ENCODE peak calls at places on chromosomes 12 and 14, in seven cellular contexts. V is NCI-H1092; S is psoas muscle; B is effector CD4-positive, alpha-beta T cell; Z is left ventricle myocardium superior; N is adipocyte; C is cardiac fibroblast. Q is an unnamed sample.

GRCh38 chr12:96487214-96487613 is 2.2 kb upstream of the CFAP54 start:
- DNase-seq in V (no peak), S (no peak), B (no peak), Z (no peak), N (peak), C (peak), Q (peak)

GRCh38 chr14:24080888-24081738 is 9.8 kb downstream of the CPNE6 start:
- DNase-seq in V (peak), S (peak), B (peak), Z (peak), N (peak), C (peak), Q (peak)

GRCh38 chr12:75699728-75700496 is 188.5 kb upstream of the KRR1 start:
- DNase-seq in V (no peak), S (no peak), B (no peak), Z (no peak), N (peak), C (peak), Q (peak)

GRCh38 chr14:89740241-89740640 is 214.3 kb downstream of the EFCAB11 start:
- DNase-seq in V (no peak), S (no peak), B (no peak), Z (no peak), N (no peak), C (no peak), Q (no peak)

GRCh38 chr12:52058631-52059324 is 7.5 kb downstream of the NR4A1 start:
- DNase-seq in V (no peak), S (no peak), B (no peak), Z (peak), N (no peak), C (no peak), Q (no peak)

GRCh38 chr12:107783406-107784376 is 9.2 kb downstream of the ASCL4 start:
- DNase-seq in V (no peak), S (no peak), B (no peak), Z (no peak), N (no peak), C (no peak), Q (no peak)

GRCh38 chr12:54036620-54037359 is 3.9 kb downstream of the HOXC5 start:
- DNase-seq in V (peak), S (peak), B (no peak), Z (no peak), N (no peak), C (no peak), Q (no peak)

GRCh38 chr14:85531594-85532391 is 1.8 kb downstream of the FLRT2 start:
- DNase-seq in V (no peak), S (peak), B (no peak), Z (peak), N (peak), C (peak), Q (peak)

GRCh38 chr12:53223391-53224267 is 8.4 kb downstream of the RARG start:
- DNase-seq in V (no peak), S (no peak), B (no peak), Z (peak), N (peak), C (peak), Q (peak)

GRCh38 chr14:52190532-52190931 is 77.0 kb upstream of the PTGDR start:
- DNase-seq in V (no peak), S (no peak), B (no peak), Z (no peak), N (no peak), C (no peak), Q (no peak)

GRCh38 chr12:6233121-6233971 is 33.1 kb downstream of the CD9 start:
- DNase-seq in V (no peak), S (peak), B (no peak), Z (no peak), N (no peak), C (no peak), Q (peak)

GRCh38 chr12:46050805-46051204 is 60.4 kb upstream of the SCAF11 start:
- DNase-seq in V (no peak), S (no peak), B (no peak), Z (no peak), N (no peak), C (no peak), Q (no peak)

GRCh38 chr14:68630611-68631013 is 162.3 kb downstream of the ZFP36L1 start:
- DNase-seq in V (no peak), S (no peak), B (no peak), Z (no peak), N (no peak), C (no peak), Q (peak)

GRCh38 chr12:118680361-118680963 is 300.9 kb upstream of the SRRM4 start:
- DNase-seq in V (no peak), S (no peak), B (no peak), Z (peak), N (no peak), C (no peak), Q (no peak)

GRCh38 chr14:104602315-104602932 is 2.1 kb downstream of the TMEM179 start:
- DNase-seq in V (no peak), S (peak), B (no peak), Z (no peak), N (no peak), C (no peak), Q (no peak)

GRCh38 chr14:72523397-72524157 is 370.3 kb downstream of the DPF3 start:
- DNase-seq in V (no peak), S (no peak), B (no peak), Z (no peak), N (no peak), C (peak), Q (peak)

GRCh38 chr14:33682746-33683145 is 268.1 kb downstream of the EGLN3 start:
- DNase-seq in V (no peak), S (peak), B (no peak), Z (peak), N (peak), C (peak), Q (no peak)